ENCODE peak calls at places on chromosomes 16 and 17, in ten cellular contexts. One of them, this sample, is unnamed.

GRCh38 chr16:25264599-25264998 is 7.0 kb upstream of the ZKSCAN2 start:
- DNase-seq in heart left ventricle: no peak
- DNase-seq in AG09319: no peak
- DNase-seq in occipital lobe: no peak
- DNase-seq in activated effector memory CD4-positive, alpha-beta T cell treated with anti-CD3 and anti-CD28 coated beads, Interleukin-2, amount 50 U/mL, for 16 hours: no peak
- DNase-seq in EL: no peak
- DNase-seq in H54: no peak
- DNase-seq in DMS53: no peak
- DNase-seq in EH: peak
- DNase-seq in nucleus accumbens: no peak
- DNase-seq in this sample: peak

GRCh38 chr17:35142467-35142796 is 329 bp upstream of the NLE1 start:
- DNase-seq in EH: no peak
- DNase-seq in H54: no peak
- DNase-seq in nucleus accumbens: no peak
- DNase-seq in heart left ventricle: no peak
- DNase-seq in activated effector memory CD4-positive, alpha-beta T cell treated with anti-CD3 and anti-CD28 coated beads, Interleukin-2, amount 50 U/mL, for 16 hours: no peak
- DNase-seq in AG09319: no peak
- DNase-seq in occipital lobe: no peak
- DNase-seq in EL: no peak
- DNase-seq in DMS53: no peak
- DNase-seq in this sample: no peak

GRCh38 chr16:66300037-66300436 is 66.5 kb upstream of the CDH5 start:
- DNase-seq in occipital lobe: no peak
- DNase-seq in nucleus accumbens: no peak
- DNase-seq in activated effector memory CD4-positive, alpha-beta T cell treated with anti-CD3 and anti-CD28 coated beads, Interleukin-2, amount 50 U/mL, for 16 hours: no peak
- DNase-seq in EH: no peak
- DNase-seq in EL: no peak
- DNase-seq in DMS53: no peak
- DNase-seq in H54: no peak
- DNase-seq in AG09319: no peak
- DNase-seq in heart left ventricle: no peak
- DNase-seq in this sample: no peak

GRCh38 chr16:66474750-66475199 is 47.7 kb downstream of the BEAN1 start:
- DNase-seq in EH: no peak
- DNase-seq in activated effector memory CD4-positive, alpha-beta T cell treated with anti-CD3 and anti-CD28 coated beads, Interleukin-2, amount 50 U/mL, for 16 hours: peak
- DNase-seq in EL: no peak
- DNase-seq in occipital lobe: no peak
- DNase-seq in DMS53: peak
- DNase-seq in heart left ventricle: no peak
- DNase-seq in H54: peak
- DNase-seq in nucleus accumbens: no peak
- DNase-seq in AG09319: no peak
- DNase-seq in this sample: peak

GRCh38 chr17:38343608-38343980 is at the start of gene GPR179:
- DNase-seq in activated effector memory CD4-positive, alpha-beta T cell treated with anti-CD3 and anti-CD28 coated beads, Interleukin-2, amount 50 U/mL, for 16 hours: no peak
- DNase-seq in occipital lobe: no peak
- DNase-seq in AG09319: no peak
- DNase-seq in EH: no peak
- DNase-seq in H54: no peak
- DNase-seq in EL: no peak
- DNase-seq in DMS53: no peak
- DNase-seq in nucleus accumbens: no peak
- DNase-seq in heart left ventricle: no peak
- DNase-seq in this sample: no peak

GRCh38 chr17:77884019-77884418 is 74.5 kb upstream of the TNRC6C start:
- DNase-seq in EH: no peak
- DNase-seq in DMS53: peak
- DNase-seq in heart left ventricle: no peak
- DNase-seq in H54: no peak
- DNase-seq in EL: no peak
- DNase-seq in activated effector memory CD4-positive, alpha-beta T cell treated with anti-CD3 and anti-CD28 coated beads, Interleukin-2, amount 50 U/mL, for 16 hours: no peak
- DNase-seq in occipital lobe: peak
- DNase-seq in AG09319: no peak
- DNase-seq in nucleus accumbens: peak
- DNase-seq in this sample: no peak

GRCh38 chr16:10027553-10027952 is 154.7 kb downstream of the GRIN2A start:
- DNase-seq in AG09319: no peak
- DNase-seq in nucleus accumbens: no peak
- DNase-seq in occipital lobe: peak
- DNase-seq in DMS53: no peak
- DNase-seq in activated effector memory CD4-positive, alpha-beta T cell treated with anti-CD3 and anti-CD28 coated beads, Interleukin-2, amount 50 U/mL, for 16 hours: no peak
- DNase-seq in heart left ventricle: no peak
- DNase-seq in H54: no peak
- DNase-seq in EH: no peak
- DNase-seq in EL: no peak
- DNase-seq in this sample: no peak

GRCh38 chr16:75424096-75424762 is 9.1 kb downstream of the CFDP1 start:
- DNase-seq in H54: no peak
- DNase-seq in DMS53: no peak
- DNase-seq in EH: no peak
- DNase-seq in occipital lobe: no peak
- DNase-seq in heart left ventricle: no peak
- DNase-seq in nucleus accumbens: no peak
- DNase-seq in EL: no peak
- DNase-seq in AG09319: no peak
- DNase-seq in activated effector memory CD4-positive, alpha-beta T cell treated with anti-CD3 and anti-CD28 coated beads, Interleukin-2, amount 50 U/mL, for 16 hours: no peak
- DNase-seq in this sample: no peak